ENCODE peak calls at places on chromosomes 16 and 17, in ten cellular contexts. One of them, this sample, is unnamed.

GRCh38 chr16:383326-384020 is 1.7 kb upstream of the PGAP6 start:
- DNase-seq in right cardiac atrium: peak; percentile 53
- DNase-seq in Calu3: peak; percentile 84
- DNase-seq in HFFc6: no peak
- DNase-seq in CD8-positive, alpha-beta memory T cell: peak; percentile 29
- DNase-seq in right atrium auricular region: no peak
- DNase-seq in RWPE2: peak; percentile 75
- DNase-seq in hypothalamus: no peak
- DNase-seq in iPS-NIHi11: no peak
- DNase-seq in T-cell: no peak
- DNase-seq in this sample: peak; percentile 31

GRCh38 chr17:58911741-58912343 is 156.2 kb downstream of the PPM1E start:
- DNase-seq in hypothalamus: no peak
- DNase-seq in T-cell: no peak
- DNase-seq in CD8-positive, alpha-beta memory T cell: no peak
- DNase-seq in Calu3: no peak
- DNase-seq in right atrium auricular region: no peak
- DNase-seq in iPS-NIHi11: no peak
- DNase-seq in RWPE2: no peak
- DNase-seq in right cardiac atrium: no peak
- DNase-seq in HFFc6: no peak
- DNase-seq in this sample: no peak

GRCh38 chr16:59067207-59067606 is 333.1 kb upstream of the GOT2 start:
- DNase-seq in T-cell: no peak
- DNase-seq in HFFc6: no peak
- DNase-seq in hypothalamus: no peak
- DNase-seq in Calu3: no peak
- DNase-seq in iPS-NIHi11: no peak
- DNase-seq in right cardiac atrium: no peak
- DNase-seq in RWPE2: no peak
- DNase-seq in CD8-positive, alpha-beta memory T cell: no peak
- DNase-seq in right atrium auricular region: no peak
- DNase-seq in this sample: no peak

GRCh38 chr16:65122974-65123845 is 1.3 kb upstream of the CDH11 start:
- DNase-seq in Calu3: no peak
- DNase-seq in right atrium auricular region: peak; percentile 63
- DNase-seq in RWPE2: peak; percentile 62
- DNase-seq in HFFc6: peak; percentile 63
- DNase-seq in right cardiac atrium: peak; percentile 90
- DNase-seq in T-cell: no peak
- DNase-seq in iPS-NIHi11: peak; percentile 14
- DNase-seq in CD8-positive, alpha-beta memory T cell: no peak
- DNase-seq in hypothalamus: no peak
- DNase-seq in this sample: no peak

GRCh38 chr17:81057079-81057730 is 22.3 kb downstream of the BAIAP2 start:
- DNase-seq in Calu3: peak; percentile 82
- DNase-seq in right atrium auricular region: no peak
- DNase-seq in hypothalamus: no peak
- DNase-seq in iPS-NIHi11: peak; percentile 66
- DNase-seq in CD8-positive, alpha-beta memory T cell: no peak
- DNase-seq in RWPE2: peak; percentile 88
- DNase-seq in HFFc6: peak; percentile 8
- DNase-seq in right cardiac atrium: peak; percentile 70
- DNase-seq in T-cell: no peak
- DNase-seq in this sample: no peak

GRCh38 chr17:6366144-6366755 is 68.7 kb downstream of the AIPL1 start:
- DNase-seq in HFFc6: peak; percentile 65
- DNase-seq in right atrium auricular region: no peak
- DNase-seq in RWPE2: no peak
- DNase-seq in T-cell: no peak
- DNase-seq in hypothalamus: no peak
- DNase-seq in iPS-NIHi11: peak; percentile 46
- DNase-seq in Calu3: no peak
- DNase-seq in CD8-positive, alpha-beta memory T cell: no peak
- DNase-seq in right cardiac atrium: no peak
- DNase-seq in this sample: peak; percentile 72

GRCh38 chr17:9790889-9791876 is at the start of gene DHRS7C:
- DNase-seq in Calu3: no peak
- DNase-seq in CD8-positive, alpha-beta memory T cell: no peak
- DNase-seq in iPS-NIHi11: no peak
- DNase-seq in RWPE2: no peak
- DNase-seq in right atrium auricular region: no peak
- DNase-seq in right cardiac atrium: peak; percentile 69
- DNase-seq in HFFc6: no peak
- DNase-seq in T-cell: no peak
- DNase-seq in hypothalamus: no peak
- DNase-seq in this sample: no peak

GRCh38 chr16:11417487-11417886 is 72.2 kb downstream of the RMI2 start:
- DNase-seq in right cardiac atrium: no peak
- DNase-seq in Calu3: no peak
- DNase-seq in iPS-NIHi11: no peak
- DNase-seq in CD8-positive, alpha-beta memory T cell: no peak
- DNase-seq in hypothalamus: no peak
- DNase-seq in HFFc6: no peak
- DNase-seq in T-cell: no peak
- DNase-seq in right atrium auricular region: no peak
- DNase-seq in RWPE2: no peak
- DNase-seq in this sample: no peak

GRCh38 chr16:8533509-8533908 is 56.8 kb downstream of the TMEM114 start:
- DNase-seq in iPS-NIHi11: no peak
- DNase-seq in hypothalamus: no peak
- DNase-seq in T-cell: no peak
- DNase-seq in Calu3: no peak
- DNase-seq in right cardiac atrium: no peak
- DNase-seq in CD8-positive, alpha-beta memory T cell: no peak
- DNase-seq in RWPE2: no peak
- DNase-seq in HFFc6: no peak
- DNase-seq in right atrium auricular region: no peak
- DNase-seq in this sample: no peak

GRCh38 chr16:27461483-27462171 is 59.7 kb downstream of the IL21R start:
- DNase-seq in right cardiac atrium: no peak
- DNase-seq in T-cell: no peak
- DNase-seq in RWPE2: no peak
- DNase-seq in HFFc6: no peak
- DNase-seq in iPS-NIHi11: no peak
- DNase-seq in hypothalamus: no peak
- DNase-seq in right atrium auricular region: no peak
- DNase-seq in Calu3: no peak
- DNase-seq in CD8-positive, alpha-beta memory T cell: no peak
- DNase-seq in this sample: no peak

GRCh38 chr17:81341347-81342061 is 46.4 kb upstream of the SLC38A10 start:
- DNase-seq in hypothalamus: no peak
- DNase-seq in RWPE2: peak; percentile 66
- DNase-seq in Calu3: no peak
- DNase-seq in HFFc6: no peak
- DNase-seq in iPS-NIHi11: no peak
- DNase-seq in T-cell: no peak
- DNase-seq in right cardiac atrium: peak; percentile 68
- DNase-seq in CD8-positive, alpha-beta memory T cell: no peak
- DNase-seq in right atrium auricular region: no peak
- DNase-seq in this sample: no peak

GRCh38 chr16:86812363-86812970 is 234.1 kb downstream of the FOXL1 start:
- DNase-seq in iPS-NIHi11: no peak
- DNase-seq in hypothalamus: no peak
- DNase-seq in right atrium auricular region: no peak
- DNase-seq in HFFc6: no peak
- DNase-seq in T-cell: no peak
- DNase-seq in Calu3: no peak
- DNase-seq in CD8-positive, alpha-beta memory T cell: no peak
- DNase-seq in RWPE2: no peak
- DNase-seq in right cardiac atrium: no peak
- DNase-seq in this sample: no peak

GRCh38 chr17:43309505-43310329 is 75.9 kb upstream of the RNU2-1 start:
- DNase-seq in iPS-NIHi11: no peak
- DNase-seq in hypothalamus: no peak
- DNase-seq in T-cell: no peak
- DNase-seq in CD8-positive, alpha-beta memory T cell: no peak
- DNase-seq in right cardiac atrium: no peak
- DNase-seq in HFFc6: no peak
- DNase-seq in RWPE2: no peak
- DNase-seq in right atrium auricular region: peak; percentile 43
- DNase-seq in Calu3: no peak
- DNase-seq in this sample: no peak

GRCh38 chr17:352421-353212 is at the start of gene RPH3AL:
- DNase-seq in T-cell: no peak
- DNase-seq in Calu3: peak; percentile 79
- DNase-seq in right atrium auricular region: peak; percentile 78
- DNase-seq in RWPE2: no peak
- DNase-seq in right cardiac atrium: peak; percentile 82
- DNase-seq in iPS-NIHi11: peak; percentile 48
- DNase-seq in CD8-positive, alpha-beta memory T cell: no peak
- DNase-seq in HFFc6: no peak
- DNase-seq in hypothalamus: no peak
- DNase-seq in this sample: peak; percentile 6

GRCh38 chr16:35506018-35506897 is 2046.8 kb downstream of the TP53TG3F start:
- DNase-seq in Calu3: no peak
- DNase-seq in RWPE2: no peak
- DNase-seq in right cardiac atrium: no peak
- DNase-seq in HFFc6: no peak
- DNase-seq in CD8-positive, alpha-beta memory T cell: no peak
- DNase-seq in hypothalamus: no peak
- DNase-seq in right atrium auricular region: no peak
- DNase-seq in T-cell: no peak
- DNase-seq in iPS-NIHi11: peak; percentile 47
- DNase-seq in this sample: peak; percentile 96

GRCh38 chr16:19366384-19366783 is 51.3 kb upstream of the TMC5 start:
- DNase-seq in Calu3: no peak
- DNase-seq in CD8-positive, alpha-beta memory T cell: no peak
- DNase-seq in hypothalamus: no peak
- DNase-seq in T-cell: no peak
- DNase-seq in HFFc6: peak; percentile 8
- DNase-seq in right atrium auricular region: no peak
- DNase-seq in iPS-NIHi11: no peak
- DNase-seq in RWPE2: no peak
- DNase-seq in right cardiac atrium: no peak
- DNase-seq in this sample: no peak

GRCh38 chr17:51191895-51192294 is 25.7 kb downstream of the NME2 start:
- DNase-seq in hypothalamus: no peak
- DNase-seq in CD8-positive, alpha-beta memory T cell: no peak
- DNase-seq in T-cell: no peak
- DNase-seq in Calu3: no peak
- DNase-seq in iPS-NIHi11: no peak
- DNase-seq in HFFc6: no peak
- DNase-seq in RWPE2: no peak
- DNase-seq in right atrium auricular region: no peak
- DNase-seq in right cardiac atrium: no peak
- DNase-seq in this sample: no peak

GRCh38 chr16:81703177-81704155 is 75.6 kb upstream of the PLCG2 start:
- DNase-seq in right cardiac atrium: no peak
- DNase-seq in Calu3: no peak
- DNase-seq in right atrium auricular region: no peak
- DNase-seq in CD8-positive, alpha-beta memory T cell: no peak
- DNase-seq in T-cell: no peak
- DNase-seq in iPS-NIHi11: no peak
- DNase-seq in RWPE2: no peak
- DNase-seq in HFFc6: peak; percentile 88
- DNase-seq in hypothalamus: no peak
- DNase-seq in this sample: no peak